ENCODE peak calls at places on chromosomes 3 and 15, in ten cellular contexts. F, K, I, E, T, V, L, G, W and C are unnamed samples.

GRCh38 chr3:70840106-70840870 is 527.9 kb upstream of the MDFIC2 start:
- DNase-seq in E (no peak), K (no peak), T (no peak), F (no peak), G (no peak), W (no peak), V (no peak), I (peak; percentile 42), L (peak; percentile 66), C (no peak)

GRCh38 chr15:40069178-40070165 is 30.5 kb upstream of the SRP14 start:
- DNase-seq in K (no peak), W (peak; percentile 85), T (peak; percentile 70), F (no peak), G (peak; percentile 94), V (peak; percentile 69), I (peak; percentile 70), E (peak; percentile 63), L (no peak), C (peak; percentile 97)

GRCh38 chr3:61857297-61857696 is 295.9 kb downstream of the PTPRG start:
- DNase-seq in V (no peak), G (no peak), I (no peak), L (no peak), E (no peak), W (no peak), K (no peak), F (no peak), T (no peak), C (no peak)

GRCh38 chr3:94114667-94115066 is 51.8 kb downstream of the NSUN3 start:
- DNase-seq in I (peak; percentile 8), L (no peak), W (no peak), F (no peak), T (peak; percentile 19), E (peak; percentile 13), V (no peak), G (no peak), K (no peak), C (no peak)

GRCh38 chr3:117243657-117244056 is 534.1 kb downstream of the TUSC7 start:
- DNase-seq in W (no peak), G (no peak), I (no peak), F (no peak), L (no peak), E (no peak), K (no peak), T (no peak), V (no peak), C (no peak)

GRCh38 chr3:31105011-31105410 is 210.6 kb upstream of the GADL1 start:
- DNase-seq in T (no peak), G (no peak), F (no peak), W (no peak), L (no peak), K (no peak), V (no peak), I (no peak), E (no peak), C (no peak)

GRCh38 chr3:36196058-36196457 is 184.2 kb upstream of the STAC start:
- DNase-seq in I (no peak), E (peak; percentile 36), T (peak; percentile 43), K (no peak), F (no peak), G (no peak), V (no peak), L (no peak), W (no peak), C (no peak)

GRCh38 chr15:29668120-29668602 is 154.1 kb downstream of the TJP1 start:
- DNase-seq in T (peak; percentile 40), K (peak; percentile 32), W (peak; percentile 22), L (peak; percentile 77), V (peak; percentile 90), E (peak; percentile 74), I (peak; percentile 82), F (peak; percentile 0), G (peak; percentile 76), C (peak; percentile 86)

GRCh38 chr3:125683067-125683844 is 88.0 kb upstream of the OSBPL11 start:
- DNase-seq in K (no peak), V (no peak), W (no peak), G (peak; percentile 94), E (peak; percentile 2), T (peak; percentile 14), L (no peak), F (no peak), I (peak; percentile 18), C (peak; percentile 51)

GRCh38 chr3:46380471-46381215 is 9.9 kb downstream of the CCR5 start:
- DNase-seq in W (no peak), T (no peak), I (no peak), F (no peak), G (no peak), L (no peak), K (no peak), E (no peak), V (peak; percentile 15), C (no peak)

GRCh38 chr15:53872410-53872809 is 105.8 kb upstream of the UNC13C start:
- DNase-seq in I (no peak), T (no peak), V (no peak), F (peak; percentile 81), L (no peak), G (no peak), E (no peak), K (no peak), W (no peak), C (no peak)

GRCh38 chr3:126342211-126342610 is 15.0 kb downstream of the KLF15 start:
- DNase-seq in G (no peak), W (no peak), T (no peak), I (no peak), F (no peak), V (no peak), L (no peak), E (no peak), K (no peak), C (no peak)

GRCh38 chr15:70101459-70102113 is 3.9 kb upstream of the TLE3 start:
- DNase-seq in L (peak; percentile 93), T (peak; percentile 69), I (peak; percentile 84), V (peak; percentile 99), F (peak; percentile 93), G (peak; percentile 90), E (peak; percentile 88), W (no peak), K (no peak), C (no peak)

GRCh38 chr15:77631790-77632551 is 741 bp downstream of the LINGO1 start:
- DNase-seq in K (no peak), I (no peak), E (no peak), L (no peak), G (no peak), V (no peak), F (no peak), W (no peak), T (no peak), C (no peak)

GRCh38 chr3:54870423-54870822 is 57.4 kb downstream of the LRTM1 start:
- DNase-seq in E (peak; percentile 34), I (peak; percentile 98), V (peak; percentile 91), T (peak; percentile 33), G (no peak), L (peak; percentile 97), K (no peak), W (peak; percentile 68), F (no peak), C (peak; percentile 76)

GRCh38 chr3:136547293-136547692 is 204.9 kb downstream of the STAG1 start:
- DNase-seq in L (peak; percentile 64), K (no peak), E (no peak), G (no peak), V (peak; percentile 29), W (no peak), F (no peak), I (peak; percentile 67), T (no peak), C (no peak)

GRCh38 chr3:10742031-10742671 is 73.9 kb upstream of the SLC6A11 start:
- DNase-seq in I (no peak), V (no peak), L (no peak), K (no peak), W (no peak), T (no peak), G (no peak), F (no peak), E (no peak), C (no peak)

GRCh38 chr3:186277268-186277909 is 84.6 kb downstream of the DGKG start:
- DNase-seq in K (no peak), V (peak; percentile 77), G (no peak), L (peak; percentile 47), E (peak; percentile 42), I (peak; percentile 75), T (peak; percentile 49), W (no peak), F (peak; percentile 66), C (peak; percentile 61)

GRCh38 chr15:56356616-56357015 is 8.6 kb upstream of the TEX9 start:
- DNase-seq in L (peak; percentile 72), K (no peak), I (peak; percentile 68), T (no peak), W (no peak), E (no peak), F (no peak), G (no peak), V (no peak), C (no peak)

GRCh38 chr3:143302638-143303171 is 183.1 kb downstream of the CHST2 start:
- DNase-seq in K (no peak), I (peak; percentile 95), W (peak; percentile 78), G (no peak), T (no peak), F (no peak), E (no peak), V (peak; percentile 81), L (peak; percentile 72), C (no peak)

GRCh38 chr3:128458746-128459450 is 7.8 kb downstream of the DNAJB8 start:
- DNase-seq in V (no peak), F (no peak), W (no peak), K (no peak), G (no peak), E (no peak), I (no peak), T (no peak), L (no peak), C (no peak)

GRCh38 chr15:83270176-83270575 is 14.3 kb downstream of the BNC1 start:
- DNase-seq in G (no peak), V (no peak), L (no peak), K (no peak), E (no peak), T (no peak), F (no peak), W (no peak), I (no peak), C (no peak)

GRCh38 chr3:114128231-114128630 is 50.6 kb downstream of the DRD3 start:
- DNase-seq in K (no peak), F (no peak), T (no peak), E (no peak), I (peak; percentile 23), W (no peak), G (no peak), L (no peak), V (no peak), C (no peak)

GRCh38 chr3:193868590-193868989 is 267.4 kb upstream of the HES1 start:
- DNase-seq in I (no peak), V (no peak), T (no peak), E (no peak), L (no peak), W (no peak), K (no peak), F (no peak), G (no peak), C (no peak)

GRCh38 chr3:141660598-141660947 is 77.5 kb upstream of the RNF7 start:
- DNase-seq in G (no peak), W (no peak), V (no peak), F (no peak), I (no peak), T (no peak), E (no peak), K (no peak), L (no peak), C (no peak)

GRCh38 chr3:17307482-17307881 is 422.7 kb downstream of the PLCL2 start:
- DNase-seq in T (no peak), I (no peak), K (no peak), V (no peak), L (no peak), G (no peak), W (no peak), F (no peak), E (no peak), C (no peak)

GRCh38 chr3:53102601-53103147 is 27.6 kb downstream of the RFT1 start:
- DNase-seq in T (no peak), L (no peak), E (no peak), V (no peak), G (no peak), K (peak; percentile 23), I (peak; percentile 26), W (no peak), F (no peak), C (no peak)

GRCh38 chr3:170989100-170989648 is 37.3 kb downstream of the SLC2A2 start:
- DNase-seq in I (no peak), E (no peak), K (no peak), W (no peak), T (no peak), F (no peak), L (no peak), V (no peak), G (no peak), C (no peak)